ENCODE peak calls at places on chromosomes 3 and 15, in six cellular contexts. One of them, this sample, is unnamed.

GRCh38 chr3:61667417-61668213 is 106.2 kb downstream of the PTPRG start:
- DNase-seq in PC-3: no peak
- DNase-seq in GM12892: no peak
- DNase-seq in fibroblast of lung: no peak
- DNase-seq in amniotic stem cell: no peak
- DNase-seq in neural progenitor cell: no peak
- DNase-seq in this sample: no peak

GRCh38 chr15:62584301-62585235 is 419.5 kb upstream of the C2CD4B start:
- DNase-seq in PC-3: peak
- DNase-seq in neural progenitor cell: no peak
- DNase-seq in amniotic stem cell: no peak
- DNase-seq in fibroblast of lung: no peak
- DNase-seq in GM12892: no peak
- DNase-seq in this sample: no peak

GRCh38 chr15:29094711-29095110 is 174.9 kb downstream of the NSMCE3 start:
- DNase-seq in amniotic stem cell: no peak
- DNase-seq in neural progenitor cell: no peak
- DNase-seq in PC-3: no peak
- DNase-seq in fibroblast of lung: no peak
- DNase-seq in GM12892: no peak
- DNase-seq in this sample: no peak

GRCh38 chr3:158711886-158712285 is 20.4 kb downstream of the RARRES1 start:
- DNase-seq in amniotic stem cell: peak
- DNase-seq in PC-3: peak
- DNase-seq in fibroblast of lung: peak
- DNase-seq in GM12892: no peak
- DNase-seq in neural progenitor cell: no peak
- DNase-seq in this sample: peak

GRCh38 chr3:194300392-194300758 is 50.8 kb downstream of the CPN2 start:
- DNase-seq in neural progenitor cell: peak
- DNase-seq in GM12892: no peak
- DNase-seq in fibroblast of lung: peak
- DNase-seq in amniotic stem cell: no peak
- DNase-seq in PC-3: no peak
- DNase-seq in this sample: no peak

GRCh38 chr3:133991209-133991608 is 38.5 kb downstream of the SLCO2A1 start:
- DNase-seq in amniotic stem cell: no peak
- DNase-seq in PC-3: peak
- DNase-seq in neural progenitor cell: no peak
- DNase-seq in GM12892: no peak
- DNase-seq in fibroblast of lung: no peak
- DNase-seq in this sample: no peak

GRCh38 chr3:96970211-96970610 is 155.8 kb downstream of the EPHA6 start:
- DNase-seq in PC-3: peak
- DNase-seq in fibroblast of lung: peak
- DNase-seq in amniotic stem cell: no peak
- DNase-seq in GM12892: no peak
- DNase-seq in neural progenitor cell: no peak
- DNase-seq in this sample: no peak

GRCh38 chr15:90972133-90972532 is 17.4 kb downstream of the RCCD1 start:
- DNase-seq in PC-3: no peak
- DNase-seq in fibroblast of lung: no peak
- DNase-seq in amniotic stem cell: no peak
- DNase-seq in GM12892: no peak
- DNase-seq in neural progenitor cell: no peak
- DNase-seq in this sample: no peak

GRCh38 chr3:194009019-194009418 is 126.9 kb upstream of the HES1 start:
- DNase-seq in amniotic stem cell: no peak
- DNase-seq in fibroblast of lung: no peak
- DNase-seq in GM12892: no peak
- DNase-seq in PC-3: no peak
- DNase-seq in neural progenitor cell: no peak
- DNase-seq in this sample: no peak

GRCh38 chr3:38030126-38031021 is 932 bp upstream of the PLCD1 start:
- DNase-seq in neural progenitor cell: no peak
- DNase-seq in GM12892: no peak
- DNase-seq in PC-3: no peak
- DNase-seq in amniotic stem cell: no peak
- DNase-seq in fibroblast of lung: no peak
- DNase-seq in this sample: no peak

GRCh38 chr3:166211451-166211850 is 374.2 kb upstream of the BCHE start:
- DNase-seq in GM12892: no peak
- DNase-seq in fibroblast of lung: no peak
- DNase-seq in neural progenitor cell: peak
- DNase-seq in PC-3: no peak
- DNase-seq in amniotic stem cell: no peak
- DNase-seq in this sample: no peak

GRCh38 chr15:85142324-85142723 is 160.7 kb downstream of the PDE8A start:
- DNase-seq in neural progenitor cell: no peak
- DNase-seq in GM12892: no peak
- DNase-seq in amniotic stem cell: peak
- DNase-seq in fibroblast of lung: peak
- DNase-seq in PC-3: peak
- DNase-seq in this sample: peak

GRCh38 chr3:146275476-146275875 is 24.6 kb upstream of the PLSCR4 start:
- DNase-seq in amniotic stem cell: no peak
- DNase-seq in fibroblast of lung: no peak
- DNase-seq in neural progenitor cell: no peak
- DNase-seq in PC-3: no peak
- DNase-seq in GM12892: no peak
- DNase-seq in this sample: no peak

GRCh38 chr3:197798863-197799262 is 7.8 kb downstream of the LRCH3 start:
- DNase-seq in amniotic stem cell: no peak
- DNase-seq in GM12892: no peak
- DNase-seq in PC-3: no peak
- DNase-seq in fibroblast of lung: no peak
- DNase-seq in neural progenitor cell: no peak
- DNase-seq in this sample: no peak

GRCh38 chr15:36791849-36792618 is 212.6 kb downstream of the CDIN1 start:
- DNase-seq in PC-3: no peak
- DNase-seq in fibroblast of lung: no peak
- DNase-seq in amniotic stem cell: no peak
- DNase-seq in neural progenitor cell: no peak
- DNase-seq in GM12892: no peak
- DNase-seq in this sample: no peak

GRCh38 chr3:142726017-142726416 is 2.2 kb downstream of the TRPC1 start:
- DNase-seq in GM12892: no peak
- DNase-seq in PC-3: no peak
- DNase-seq in amniotic stem cell: no peak
- DNase-seq in fibroblast of lung: no peak
- DNase-seq in neural progenitor cell: no peak
- DNase-seq in this sample: no peak

GRCh38 chr15:45634442-45635190 is at the start of gene SQOR:
- DNase-seq in amniotic stem cell: no peak
- DNase-seq in PC-3: peak
- DNase-seq in fibroblast of lung: peak
- DNase-seq in neural progenitor cell: peak
- DNase-seq in GM12892: peak
- DNase-seq in this sample: peak

GRCh38 chr3:123336441-123336851 is 112.4 kb downstream of the ADCY5 start:
- DNase-seq in amniotic stem cell: no peak
- DNase-seq in fibroblast of lung: no peak
- DNase-seq in PC-3: no peak
- DNase-seq in GM12892: no peak
- DNase-seq in neural progenitor cell: no peak
- DNase-seq in this sample: no peak

GRCh38 chr3:110384601-110385000 is 687.0 kb upstream of the NECTIN3 start:
- DNase-seq in GM12892: no peak
- DNase-seq in PC-3: peak
- DNase-seq in amniotic stem cell: no peak
- DNase-seq in neural progenitor cell: no peak
- DNase-seq in fibroblast of lung: peak
- DNase-seq in this sample: peak

GRCh38 chr15:84852212-84852611 is 32.2 kb upstream of the SLC28A1 start:
- DNase-seq in PC-3: no peak
- DNase-seq in amniotic stem cell: no peak
- DNase-seq in GM12892: no peak
- DNase-seq in fibroblast of lung: no peak
- DNase-seq in neural progenitor cell: no peak
- DNase-seq in this sample: no peak

GRCh38 chr15:31263751-31264533 is 62.7 kb upstream of the KLF13 start:
- DNase-seq in PC-3: no peak
- DNase-seq in neural progenitor cell: peak
- DNase-seq in GM12892: no peak
- DNase-seq in fibroblast of lung: no peak
- DNase-seq in amniotic stem cell: no peak
- DNase-seq in this sample: no peak

GRCh38 chr3:106108925-106109324 is 240.1 kb upstream of the CBLB start:
- DNase-seq in PC-3: no peak
- DNase-seq in neural progenitor cell: no peak
- DNase-seq in fibroblast of lung: no peak
- DNase-seq in amniotic stem cell: no peak
- DNase-seq in GM12892: no peak
- DNase-seq in this sample: no peak

GRCh38 chr15:76359152-76359551 is 22.6 kb downstream of the ISL2 start:
- DNase-seq in amniotic stem cell: no peak
- DNase-seq in PC-3: no peak
- DNase-seq in neural progenitor cell: no peak
- DNase-seq in fibroblast of lung: no peak
- DNase-seq in GM12892: no peak
- DNase-seq in this sample: no peak

GRCh38 chr3:126945891-126946290 is 37.0 kb upstream of the PLXNA1 start:
- DNase-seq in fibroblast of lung: no peak
- DNase-seq in neural progenitor cell: no peak
- DNase-seq in GM12892: no peak
- DNase-seq in amniotic stem cell: no peak
- DNase-seq in PC-3: no peak
- DNase-seq in this sample: no peak

This sample was measured in AG08396.